ENCODE peak calls at places on chromosomes 7 and 10, in six cellular contexts. One of them, this sample, is unnamed.
A peak's percentile ranks its signal among the peaks of the same experiment; 100 is the strongest.

GRCh38 chr7:37901890-37902524 is 14.6 kb downstream of the SFRP4 start:
- DNase-seq in hepatocyte: no peak
- DNase-seq in Peyer's patch: no peak
- DNase-seq in HCT116: no peak
- DNase-seq in heart right ventricle: no peak
- DNase-seq in A673: peak; percentile 18
- DNase-seq in this sample: no peak

GRCh38 chr7:77459311-77459726 is 43.2 kb upstream of the GSAP start:
- DNase-seq in Peyer's patch: no peak
- DNase-seq in HCT116: no peak
- DNase-seq in heart right ventricle: no peak
- DNase-seq in hepatocyte: no peak
- DNase-seq in A673: no peak
- DNase-seq in this sample: no peak

GRCh38 chr7:22725585-22725984 is 1.4 kb upstream of the IL6 start:
- DNase-seq in HCT116: peak; percentile 27
- DNase-seq in hepatocyte: no peak
- DNase-seq in Peyer's patch: no peak
- DNase-seq in A673: peak; percentile 53
- DNase-seq in heart right ventricle: no peak
- DNase-seq in this sample: no peak

GRCh38 chr10:115657161-115657850 is 564.1 kb downstream of the ATRNL1 start:
- DNase-seq in A673: no peak
- DNase-seq in heart right ventricle: no peak
- DNase-seq in hepatocyte: no peak
- DNase-seq in HCT116: no peak
- DNase-seq in Peyer's patch: no peak
- DNase-seq in this sample: no peak

GRCh38 chr10:571643-572042 is 117.8 kb downstream of the DIP2C start:
- DNase-seq in A673: no peak
- DNase-seq in hepatocyte: no peak
- DNase-seq in heart right ventricle: no peak
- DNase-seq in Peyer's patch: no peak
- DNase-seq in HCT116: no peak
- DNase-seq in this sample: no peak

GRCh38 chr7:30116771-30117170 is 18.0 kb upstream of the MTURN start:
- DNase-seq in heart right ventricle: peak; percentile 45
- DNase-seq in HCT116: no peak
- DNase-seq in hepatocyte: no peak
- DNase-seq in A673: peak; percentile 81
- DNase-seq in Peyer's patch: no peak
- DNase-seq in this sample: peak; percentile 47

GRCh38 chr7:55818686-55819085 is 43.9 kb downstream of the SEPTIN14 start:
- DNase-seq in HCT116: no peak
- DNase-seq in A673: no peak
- DNase-seq in heart right ventricle: no peak
- DNase-seq in Peyer's patch: no peak
- DNase-seq in hepatocyte: no peak
- DNase-seq in this sample: no peak

GRCh38 chr7:65840446-65840845 is 32.4 kb upstream of the VKORC1L1 start:
- DNase-seq in Peyer's patch: no peak
- DNase-seq in hepatocyte: peak; percentile 62
- DNase-seq in HCT116: peak; percentile 43
- DNase-seq in heart right ventricle: no peak
- DNase-seq in A673: no peak
- DNase-seq in this sample: no peak

GRCh38 chr7:123393623-123394022 is 140.8 kb downstream of the IQUB start:
- DNase-seq in Peyer's patch: no peak
- DNase-seq in hepatocyte: no peak
- DNase-seq in heart right ventricle: no peak
- DNase-seq in A673: no peak
- DNase-seq in HCT116: no peak
- DNase-seq in this sample: no peak

GRCh38 chr10:132376394-132376851 is 20.6 kb upstream of the PWWP2B start:
- DNase-seq in Peyer's patch: no peak
- DNase-seq in heart right ventricle: no peak
- DNase-seq in HCT116: no peak
- DNase-seq in A673: no peak
- DNase-seq in hepatocyte: no peak
- DNase-seq in this sample: no peak

GRCh38 chr10:78977761-78978305 is 90.9 kb upstream of the ZMIZ1 start:
- DNase-seq in HCT116: no peak
- DNase-seq in heart right ventricle: peak; percentile 32
- DNase-seq in Peyer's patch: peak; percentile 19
- DNase-seq in hepatocyte: peak; percentile 58
- DNase-seq in A673: no peak
- DNase-seq in this sample: peak; percentile 75

GRCh38 chr10:75407296-75407715 is 5.7 kb upstream of the ZNF503 start:
- DNase-seq in heart right ventricle: no peak
- DNase-seq in hepatocyte: no peak
- DNase-seq in Peyer's patch: no peak
- DNase-seq in A673: no peak
- DNase-seq in HCT116: no peak
- DNase-seq in this sample: peak; percentile 24

GRCh38 chr10:117762819-117763172 is 220.2 kb downstream of the EMX2 start:
- DNase-seq in A673: peak; percentile 36
- DNase-seq in heart right ventricle: no peak
- DNase-seq in Peyer's patch: no peak
- DNase-seq in HCT116: peak; percentile 36
- DNase-seq in hepatocyte: no peak
- DNase-seq in this sample: no peak

GRCh38 chr10:129964611-129965417 is 740 bp upstream of the EBF3 start:
- DNase-seq in A673: no peak
- DNase-seq in Peyer's patch: no peak
- DNase-seq in heart right ventricle: no peak
- DNase-seq in HCT116: no peak
- DNase-seq in hepatocyte: no peak
- DNase-seq in this sample: no peak

GRCh38 chr7:103141753-103142404 is 7.0 kb downstream of the NAPEPLD start:
- DNase-seq in heart right ventricle: no peak
- DNase-seq in HCT116: no peak
- DNase-seq in A673: peak; percentile 21
- DNase-seq in hepatocyte: no peak
- DNase-seq in Peyer's patch: no peak
- DNase-seq in this sample: no peak

GRCh38 chr10:9253121-9253520 is 1198.6 kb downstream of the GATA3 start:
- DNase-seq in A673: peak; percentile 8
- DNase-seq in heart right ventricle: no peak
- DNase-seq in HCT116: no peak
- DNase-seq in Peyer's patch: no peak
- DNase-seq in hepatocyte: peak; percentile 21
- DNase-seq in this sample: no peak

GRCh38 chr7:10474048-10474447 is 499.6 kb upstream of the PHF14 start:
- DNase-seq in hepatocyte: no peak
- DNase-seq in A673: no peak
- DNase-seq in HCT116: no peak
- DNase-seq in heart right ventricle: no peak
- DNase-seq in Peyer's patch: no peak
- DNase-seq in this sample: no peak

GRCh38 chr10:124497196-124497990 is 35.8 kb downstream of the LHPP start:
- DNase-seq in HCT116: no peak
- DNase-seq in Peyer's patch: no peak
- DNase-seq in heart right ventricle: peak; percentile 51
- DNase-seq in A673: no peak
- DNase-seq in hepatocyte: no peak
- DNase-seq in this sample: peak; percentile 82

GRCh38 chr7:93629291-93629801 is 54.8 kb upstream of the CALCR start:
- DNase-seq in HCT116: no peak
- DNase-seq in heart right ventricle: no peak
- DNase-seq in hepatocyte: no peak
- DNase-seq in A673: no peak
- DNase-seq in Peyer's patch: no peak
- DNase-seq in this sample: no peak

GRCh38 chr10:13984647-13985155 is 346.0 kb downstream of the FRMD4A start:
- DNase-seq in hepatocyte: no peak
- DNase-seq in heart right ventricle: no peak
- DNase-seq in Peyer's patch: no peak
- DNase-seq in HCT116: no peak
- DNase-seq in A673: no peak
- DNase-seq in this sample: no peak

GRCh38 chr7:133829336-133829897 is 297.7 kb upstream of the LRGUK start:
- DNase-seq in Peyer's patch: no peak
- DNase-seq in heart right ventricle: no peak
- DNase-seq in A673: no peak
- DNase-seq in hepatocyte: no peak
- DNase-seq in HCT116: no peak
- DNase-seq in this sample: no peak

DNA sequence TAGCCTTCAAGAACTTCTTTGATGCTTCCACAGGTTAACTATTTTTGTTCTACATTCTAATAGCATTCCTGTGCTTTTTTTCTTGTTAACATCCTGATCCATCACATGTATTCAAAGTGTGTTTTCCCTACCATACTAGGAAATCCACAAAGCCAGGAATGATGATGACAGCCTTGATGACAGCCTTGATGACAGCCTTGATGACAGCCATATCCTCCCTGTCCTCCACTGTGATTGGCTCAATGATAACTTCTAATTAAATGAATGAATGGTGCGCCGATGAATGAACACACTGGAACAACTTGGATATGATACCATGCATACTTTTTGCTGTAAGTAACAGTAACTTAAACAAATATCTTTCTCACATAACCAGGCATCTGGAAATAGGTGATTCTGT is 8.3 kb upstream of the TACR2 start:
- DNase-seq in heart right ventricle: no peak
- DNase-seq in A673: no peak
- DNase-seq in hepatocyte: no peak
- DNase-seq in HCT116: no peak
- DNase-seq in Peyer's patch: no peak
- DNase-seq in this sample: no peak
- H3K27ac ChIP-seq in heart right ventricle: no peak overlapping the region
- H3K27ac ChIP-seq in A673: no peak overlapping the region
- H3K27ac ChIP-seq in hepatocyte: peak overlapping the region; percentile 85
- H3K27ac ChIP-seq in HCT116: no peak overlapping the region
- H3K27ac ChIP-seq in Peyer's patch: peak overlapping the region; percentile 90
- H3K27ac ChIP-seq in this sample: no peak overlapping the region

DNA sequence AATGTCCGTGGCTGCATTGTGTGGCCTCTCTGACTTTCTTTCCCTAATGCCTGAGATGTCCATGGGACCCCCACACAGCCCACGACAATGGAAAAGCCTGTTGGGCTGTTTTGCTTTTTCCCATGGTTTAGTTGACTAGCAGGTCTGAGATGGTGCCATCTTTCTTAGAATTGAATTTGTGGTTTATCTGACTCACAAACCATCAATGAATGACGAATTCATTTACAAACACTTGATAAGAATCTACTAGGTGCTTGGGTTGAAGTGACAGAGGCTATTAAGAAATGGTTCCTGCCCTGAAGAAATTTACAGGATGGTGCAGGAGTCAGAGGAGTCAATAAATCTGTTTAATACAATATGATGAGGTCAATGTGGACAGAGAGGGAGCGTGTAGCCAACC is 75.4 kb downstream of the OTUD1 start:
- DNase-seq in hepatocyte: no peak
- DNase-seq in heart right ventricle: no peak
- DNase-seq in Peyer's patch: no peak
- DNase-seq in HCT116: no peak
- DNase-seq in A673: no peak
- DNase-seq in this sample: no peak
- TF ChIP-seq CTCF in hepatocyte: no peak
- TF ChIP-seq CTCF in heart right ventricle: no peak
- TF ChIP-seq CTCF in Peyer's patch: no peak
- TF ChIP-seq CTCF in HCT116: no peak
- TF ChIP-seq CTCF in A673: no peak
- TF ChIP-seq CTCF in this sample: no peak

DNA sequence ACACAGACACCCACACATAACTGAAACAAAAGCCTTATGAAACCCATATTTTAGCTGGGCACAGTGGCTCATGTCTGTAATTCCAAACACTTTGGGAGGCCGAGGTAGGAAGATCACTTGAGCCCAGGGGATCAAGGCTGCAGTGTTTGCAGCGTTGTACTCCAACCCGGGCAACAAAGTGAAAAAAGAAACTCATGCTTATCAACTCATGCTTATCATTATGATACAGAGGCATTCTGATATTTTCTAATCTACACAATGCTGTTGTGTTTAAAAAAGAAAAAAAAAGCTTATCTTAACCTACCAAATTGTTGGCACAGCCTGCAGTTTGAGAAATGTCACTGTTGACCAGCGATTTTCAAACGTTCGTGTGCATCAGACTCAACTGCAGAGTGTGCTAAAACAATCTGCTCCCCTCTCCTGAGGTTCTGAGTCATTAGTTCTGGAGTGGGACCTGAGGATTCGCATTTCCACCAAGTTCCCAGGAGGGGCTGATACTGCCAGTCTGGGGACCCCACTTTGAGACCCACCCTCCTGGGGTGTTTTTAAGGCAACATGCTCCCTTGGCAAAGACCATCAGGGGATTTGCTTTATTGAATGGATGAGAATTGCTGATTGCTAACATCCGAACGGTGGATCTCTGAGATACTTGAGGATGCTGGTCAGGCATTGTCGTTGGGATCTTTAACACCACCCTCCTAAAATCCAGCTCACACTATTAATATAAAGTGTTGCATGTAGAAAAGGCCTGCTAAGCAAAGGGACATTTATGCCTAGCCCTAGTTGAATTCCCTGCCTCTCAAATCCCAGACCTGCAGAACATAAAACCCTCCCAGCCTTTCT is 16.2 kb downstream of the CHST3 start:
- DNase-seq in hepatocyte: no peak
- DNase-seq in Peyer's patch: no peak
- DNase-seq in heart right ventricle: no peak
- DNase-seq in HCT116: no peak
- DNase-seq in A673: no peak
- DNase-seq in this sample: no peak
- H3K27me3 ChIP-seq in hepatocyte: no peaks in the 10 kb centered on the region
- H3K27me3 ChIP-seq in Peyer's patch: no peaks in the 10 kb centered on the region
- H3K27me3 ChIP-seq in heart right ventricle: no peaks in the 10 kb centered on the region
- H3K27me3 ChIP-seq in HCT116: no peaks in the 10 kb centered on the region
- H3K27me3 ChIP-seq in A673: no peaks in the 10 kb centered on the region
- H3K27me3 ChIP-seq in this sample: no peaks in the 10 kb centered on the region

DNA sequence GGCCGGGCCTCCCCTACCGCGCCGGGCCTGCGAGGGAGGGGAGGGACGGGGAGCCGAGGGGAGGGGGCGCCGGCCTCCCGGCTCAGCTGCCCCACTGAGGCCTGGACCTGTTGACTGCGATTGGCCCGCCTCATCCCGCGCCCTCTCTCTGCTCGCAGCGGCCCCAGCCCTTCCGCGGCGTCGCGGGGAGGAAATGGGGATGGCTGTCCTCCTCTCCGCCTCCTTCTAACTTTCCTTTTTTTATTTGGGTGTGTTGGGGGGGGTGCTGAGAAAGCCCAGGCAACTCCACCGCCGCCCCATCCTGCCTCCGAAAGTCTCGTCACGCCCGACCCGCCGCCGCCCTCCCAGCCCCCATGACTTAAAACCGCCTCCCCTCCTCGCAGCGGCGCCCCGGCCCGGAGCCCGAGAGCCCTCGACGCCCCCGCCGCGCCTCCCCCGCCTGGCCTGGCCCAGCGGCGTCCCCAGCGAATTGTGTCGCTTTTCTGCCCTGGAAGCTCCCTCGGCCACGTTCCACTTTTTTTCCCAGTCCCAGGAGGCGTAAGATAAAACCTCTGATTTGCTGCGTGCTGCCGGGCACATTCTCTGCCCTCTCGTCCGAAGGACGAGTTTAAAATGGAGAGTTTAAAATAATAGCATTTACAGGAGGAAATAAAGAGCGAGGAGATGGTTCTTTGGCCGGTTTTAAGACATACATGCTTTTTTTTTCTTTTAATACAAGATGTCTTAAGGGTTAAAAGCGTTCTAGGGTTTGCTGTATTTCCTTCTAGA is 886 bp upstream of the SKIDA1 start:
- DNase-seq in hepatocyte: no peak
- DNase-seq in A673: peak; percentile 92
- DNase-seq in heart right ventricle: peak; percentile 87
- DNase-seq in HCT116: no peak
- DNase-seq in Peyer's patch: peak; percentile 55
- DNase-seq in this sample: peak; percentile 88
- H3K27ac ChIP-seq in hepatocyte: peak overlapping the region; percentile 95
- H3K27ac ChIP-seq in A673: peak overlapping the region; percentile 99
- H3K27ac ChIP-seq in heart right ventricle: peak overlapping the region; percentile 97
- H3K27ac ChIP-seq in HCT116: peak overlapping the region; percentile 91
- H3K27ac ChIP-seq in Peyer's patch: peak overlapping the region; percentile 97
- H3K27ac ChIP-seq in this sample: peak overlapping the region; percentile 99